ENCODE peak calls at places on chromosome 19, in seven cellular contexts. R is T follicular helper cell; Y is stimulated activated CD8-positive, alpha-beta memory T cell treated with anti-CD3 and anti-CD28 coated beads, Interleukin-7, amount 100 ng/mL, for 48 hours; C is GM23248; H is NCI-H146; B is aorta; F is iPS-NIHi11. T is an unnamed sample.

GRCh38 chr19:1566392-1567115 is 1.6 kb downstream of the MEX3D start:
- DNase-seq in H (peak; percentile 55), Y (no peak), B (peak; percentile 68), F (peak; percentile 96), R (no peak), C (peak; percentile 90), T (peak; percentile 69)

GRCh38 chr19:31591258-31591657 is 242.0 kb upstream of the TSHZ3 start:
- DNase-seq in B (no peak), F (no peak), H (no peak), C (no peak), Y (no peak), R (no peak), T (no peak)

GRCh38 chr19:7516281-7516862 is 469 bp downstream of the ZNF358 start:
- DNase-seq in B (peak; percentile 54), R (no peak), Y (no peak), F (no peak), C (peak; percentile 34), H (no peak), T (no peak)

GRCh38 chr19:16319466-16319865 is 5.2 kb upstream of the KLF2 start:
- DNase-seq in F (no peak), C (peak; percentile 45), R (no peak), Y (no peak), B (no peak), H (no peak), T (no peak)

GRCh38 chr19:39401549-39402416 is 4.9 kb upstream of the ZFP36 start:
- DNase-seq in C (peak; percentile 81), B (peak; percentile 85), F (no peak), Y (peak; percentile 87), H (no peak), R (peak; percentile 83), T (peak; percentile 24)

GRCh38 chr19:18443831-18444230 is 5.9 kb upstream of the ISYNA1 start:
- DNase-seq in F (no peak), Y (no peak), R (no peak), B (no peak), H (no peak), C (no peak), T (no peak)

GRCh38 chr19:4749870-4750269 is 26.2 kb upstream of the DPP9 start:
- DNase-seq in R (no peak), F (no peak), C (no peak), Y (no peak), B (no peak), H (no peak), T (no peak)

GRCh38 chr19:374183-374885 is 29.7 kb upstream of the MIER2 start:
- DNase-seq in R (no peak), C (no peak), H (no peak), B (peak; percentile 29), Y (no peak), F (no peak), T (no peak)

GRCh38 chr19:17752865-17753639 is 1.8 kb downstream of the FCHO1 start:
- DNase-seq in B (no peak), C (no peak), R (no peak), H (no peak), F (no peak), Y (no peak), T (no peak)

GRCh38 chr19:38648789-38649304 is 1.4 kb downstream of the ACTN4 start:
- DNase-seq in F (no peak), C (peak; percentile 17), H (no peak), R (no peak), Y (no peak), B (no peak), T (no peak)

GRCh38 chr19:38425810-38426466 is at the start of gene RASGRP4:
- DNase-seq in Y (peak; percentile 42), F (peak; percentile 48), R (no peak), B (peak; percentile 67), C (no peak), H (no peak), T (no peak)

GRCh38 chr19:54158812-54159351 is 639 bp downstream of the LENG1 start:
- DNase-seq in Y (no peak), B (no peak), F (no peak), R (no peak), C (peak; percentile 77), H (no peak), T (no peak)

GRCh38 chr19:39996218-39996810 is 546 bp upstream of the ZNF546 start:
- DNase-seq in B (peak; percentile 40), R (no peak), Y (peak; percentile 36), F (peak; percentile 37), C (peak; percentile 74), H (peak; percentile 58), T (no peak)

GRCh38 chr19:37999309-38000213 is 92.6 kb downstream of the SIPA1L3 start:
- DNase-seq in C (peak; percentile 97), B (peak; percentile 65), Y (no peak), R (no peak), H (no peak), F (no peak), T (peak; percentile 88)

GRCh38 chr19:489418-490196 is 6.7 kb upstream of the MADCAM1 start:
- DNase-seq in R (no peak), Y (no peak), F (no peak), H (peak; percentile 26), B (peak; percentile 79), C (peak; percentile 76), T (no peak)

GRCh38 chr19:36115453-36116343 is at the start of gene TBCB:
- DNase-seq in R (peak; percentile 85), F (peak; percentile 88), Y (peak; percentile 77), B (peak; percentile 90), H (peak; percentile 86), C (peak; percentile 61), T (no peak)

GRCh38 chr19:49687566-49688316 is 1.7 kb upstream of the ADM5 start:
- DNase-seq in C (no peak), H (no peak), R (no peak), Y (no peak), B (no peak), F (peak; percentile 17), T (no peak)

GRCh38 chr19:1856698-1857603 is 6.4 kb downstream of the KLF16 start:
- DNase-seq in F (peak; percentile 53), R (no peak), Y (no peak), C (peak; percentile 96), H (no peak), B (peak; percentile 91), T (peak; percentile 48)

GRCh38 chr19:996051-996838 is 4.0 kb upstream of the GRIN3B start:
- DNase-seq in C (peak; percentile 84), R (peak; percentile 88), H (peak; percentile 57), Y (peak; percentile 47), B (no peak), F (peak; percentile 59), T (no peak)

GRCh38 chr19:37127999-37128820 is 44.3 kb downstream of the ZNF585A start:
- DNase-seq in R (no peak), F (no peak), H (no peak), B (no peak), Y (no peak), C (no peak), T (no peak)

GRCh38 chr19:21210037-21210621 is 68.3 kb downstream of the ZNF431 start:
- DNase-seq in Y (no peak), F (no peak), H (peak; percentile 3), C (no peak), B (no peak), R (no peak), T (no peak)

GRCh38 chr19:38270587-38271167 is 6.3 kb downstream of the SPINT2 start:
- DNase-seq in C (peak; percentile 87), R (no peak), B (no peak), F (no peak), H (peak; percentile 93), Y (no peak), T (peak; percentile 72)

GRCh38 chr19:17868669-17869068 is 3.1 kb upstream of the SLC5A5 start:
- DNase-seq in B (no peak), H (no peak), F (no peak), R (no peak), C (no peak), Y (no peak), T (no peak)

GRCh38 chr19:5480427-5480836 is 25.2 kb downstream of the ZNRF4 start:
- DNase-seq in R (peak; percentile 6), Y (peak; percentile 4), B (no peak), F (peak; percentile 76), H (no peak), C (peak; percentile 31), T (no peak)

GRCh38 chr19:13051581-13052165 is 51.0 kb downstream of the LYL1 start:
- DNase-seq in H (peak; percentile 86), R (no peak), Y (no peak), B (peak; percentile 72), F (peak; percentile 90), C (peak; percentile 48), T (no peak)

GRCh38 chr19:55095260-55096060 is 19.8 kb downstream of the EPS8L1 start:
- DNase-seq in Y (no peak), B (no peak), R (no peak), C (no peak), F (no peak), H (no peak), T (no peak)

GRCh38 chr19:17079710-17080440 is 4.3 kb downstream of the MYO9B start:
- DNase-seq in H (no peak), B (peak; percentile 91), F (no peak), Y (peak; percentile 74), R (peak; percentile 49), C (peak; percentile 100), T (peak; percentile 85)

GRCh38 chr19:3075605-3076431 is 13.5 kb upstream of the TLE5 start:
- DNase-seq in Y (peak; percentile 31), C (peak; percentile 55), R (peak; percentile 67), F (peak; percentile 86), B (no peak), H (peak; percentile 70), T (no peak)

GRCh38 chr19:14094854-14095253 is 4.3 kb upstream of the SAMD1 start:
- DNase-seq in C (no peak), Y (no peak), H (no peak), F (no peak), R (no peak), B (no peak), T (no peak)

GRCh38 chr19:44954649-44955499 is at the start of gene CLPTM1:
- DNase-seq in F (peak; percentile 99), H (peak; percentile 98), B (peak; percentile 99), R (peak; percentile 95), Y (peak; percentile 95), C (peak; percentile 100), T (peak; percentile 90)

GRCh38 chr19:8569066-8569761 is 8.0 kb downstream of the MYO1F start:
- DNase-seq in C (peak; percentile 97), R (no peak), Y (peak; percentile 73), F (peak; percentile 4), H (no peak), B (peak; percentile 74), T (peak; percentile 10)

GRCh38 chr19:31307270-31307669 is 42.0 kb downstream of the TSHZ3 start:
- DNase-seq in F (no peak), Y (no peak), R (no peak), C (no peak), H (no peak), B (no peak), T (no peak)

GRCh38 chr19:43148233-43148632 is 38.1 kb downstream of the PSG5 start:
- DNase-seq in F (no peak), B (no peak), H (no peak), Y (no peak), R (no peak), C (peak; percentile 83), T (no peak)

GRCh38 chr19:52962394-52963228 is at the start of gene ZNF816:
- DNase-seq in C (peak; percentile 99), B (peak; percentile 99), F (peak; percentile 98), H (peak; percentile 98), Y (peak; percentile 98), R (peak; percentile 99), T (peak; percentile 95)

GRCh38 chr19:55340144-55340783 is 588 bp downstream of the KMT5C start:
- DNase-seq in Y (no peak), B (no peak), F (no peak), R (no peak), C (no peak), H (peak; percentile 66), T (no peak)